ENCODE peak calls at places on chromosome 15, in four cellular contexts. Z, H, Y and S are unnamed samples.

GRCh38 chr15:59722032-59722431 is 32.9 kb upstream of the BNIP2 start:
- DNase-seq in Z (no peak), H (no peak), Y (no peak), S (no peak)

GRCh38 chr15:94027571-94027970 is 203.8 kb upstream of the MCTP2 start:
- DNase-seq in Z (no peak), H (no peak), Y (no peak), S (no peak)

GRCh38 chr15:41104234-41104633 is 11.8 kb downstream of the INO80 start:
- DNase-seq in Z (no peak), H (no peak), Y (no peak), S (no peak)

GRCh38 chr15:70196314-70197291 is 98.9 kb upstream of the TLE3 start:
- DNase-seq in Z (peak; percentile 73), H (no peak), Y (peak; percentile 95), S (peak; percentile 63)

GRCh38 chr15:59491062-59491461 is 53.1 kb downstream of the FAM81A start:
- DNase-seq in Z (no peak), H (no peak), Y (no peak), S (no peak)

GRCh38 chr15:91572110-91572509 is 281.4 kb upstream of the SLCO3A1 start:
- DNase-seq in Z (no peak), H (no peak), Y (no peak), S (no peak)

GRCh38 chr15:35362195-35362829 is 183.7 kb downstream of the DPH6 start:
- DNase-seq in Z (no peak), H (no peak), Y (no peak), S (no peak)

GRCh38 chr15:98322551-98322950 is 325.8 kb upstream of the IGF1R start:
- DNase-seq in Z (no peak), H (no peak), Y (no peak), S (no peak)

GRCh38 chr15:65304393-65305143 is at the start of gene RNU5B-1:
- DNase-seq in Z (peak; percentile 88), H (peak; percentile 87), Y (peak; percentile 93), S (peak; percentile 68)

GRCh38 chr15:66047321-66048024 is 178.2 kb downstream of the RAB11A start:
- DNase-seq in Z (no peak), H (no peak), Y (no peak), S (no peak)

GRCh38 chr15:38455096-38455495 is 1.2 kb downstream of the FAM98B start:
- DNase-seq in Z (no peak), H (no peak), Y (no peak), S (no peak)

GRCh38 chr15:88018865-88019626 is 237.5 kb downstream of the NTRK3 start:
- DNase-seq in Z (no peak), H (no peak), Y (no peak), S (no peak)

GRCh38 chr15:80450811-80451321 is 46.7 kb downstream of the ARNT2 start:
- DNase-seq in Z (no peak), H (no peak), Y (peak; percentile 84), S (no peak)

GRCh38 chr15:86273309-86273708 is 193.6 kb downstream of the AGBL1 start:
- DNase-seq in Z (no peak), H (no peak), Y (no peak), S (no peak)

GRCh38 chr15:40047413-40048154 is 8.6 kb upstream of the SRP14 start:
- DNase-seq in Z (no peak), H (peak; percentile 60), Y (peak; percentile 55), S (peak; percentile 63)

GRCh38 chr15:63554337-63554927 is 42.8 kb upstream of the FBXL22 start:
- DNase-seq in Z (no peak), H (no peak), Y (no peak), S (no peak)

GRCh38 chr15:45186771-45187577 is 792 bp downstream of the SHF start:
- DNase-seq in Z (peak; percentile 83), H (no peak), Y (peak; percentile 75), S (no peak)

GRCh38 chr15:90594297-90594696 is 64.6 kb downstream of the CRTC3 start:
- DNase-seq in Z (peak; percentile 92), H (peak; percentile 76), Y (peak; percentile 54), S (peak; percentile 95)

GRCh38 chr15:31374986-31375385 is 48.4 kb downstream of the KLF13 start:
- DNase-seq in Z (no peak), H (no peak), Y (no peak), S (no peak)

GRCh38 chr15:98650871-98651481 is 2.6 kb downstream of the IGF1R start:
- DNase-seq in Z (no peak), H (peak; percentile 54), Y (peak; percentile 59), S (no peak)

GRCh38 chr15:71207141-71207540 is 91.9 kb downstream of the THSD4 start:
- DNase-seq in Z (no peak), H (no peak), Y (no peak), S (no peak)

GRCh38 chr15:39242345-39242744 is 338.5 kb upstream of the THBS1 start:
- DNase-seq in Z (no peak), H (no peak), Y (no peak), S (peak; percentile 22)

GRCh38 chr15:78207641-78208340 is 26.6 kb downstream of the ACSBG1 start:
- DNase-seq in Z (no peak), H (peak; percentile 11), Y (no peak), S (no peak)

GRCh38 chr15:58478579-58478978 is 46.8 kb downstream of the LIPC start:
- DNase-seq in Z (no peak), H (no peak), Y (no peak), S (no peak)

GRCh38 chr15:65171428-65171827 is 13.7 kb downstream of the CLPX start:
- DNase-seq in Z (no peak), H (no peak), Y (no peak), S (no peak)

GRCh38 chr15:76342382-76343201 is 6.0 kb downstream of the ISL2 start:
- DNase-seq in Z (no peak), H (no peak), Y (peak; percentile 84), S (no peak)
- H3K4me3 ChIP-seq in Z (no peak overlapping the region), H (peak overlapping the region; percentile 41), Y (no peak overlapping the region), S (peak overlapping the region; percentile 1)

DNA sequence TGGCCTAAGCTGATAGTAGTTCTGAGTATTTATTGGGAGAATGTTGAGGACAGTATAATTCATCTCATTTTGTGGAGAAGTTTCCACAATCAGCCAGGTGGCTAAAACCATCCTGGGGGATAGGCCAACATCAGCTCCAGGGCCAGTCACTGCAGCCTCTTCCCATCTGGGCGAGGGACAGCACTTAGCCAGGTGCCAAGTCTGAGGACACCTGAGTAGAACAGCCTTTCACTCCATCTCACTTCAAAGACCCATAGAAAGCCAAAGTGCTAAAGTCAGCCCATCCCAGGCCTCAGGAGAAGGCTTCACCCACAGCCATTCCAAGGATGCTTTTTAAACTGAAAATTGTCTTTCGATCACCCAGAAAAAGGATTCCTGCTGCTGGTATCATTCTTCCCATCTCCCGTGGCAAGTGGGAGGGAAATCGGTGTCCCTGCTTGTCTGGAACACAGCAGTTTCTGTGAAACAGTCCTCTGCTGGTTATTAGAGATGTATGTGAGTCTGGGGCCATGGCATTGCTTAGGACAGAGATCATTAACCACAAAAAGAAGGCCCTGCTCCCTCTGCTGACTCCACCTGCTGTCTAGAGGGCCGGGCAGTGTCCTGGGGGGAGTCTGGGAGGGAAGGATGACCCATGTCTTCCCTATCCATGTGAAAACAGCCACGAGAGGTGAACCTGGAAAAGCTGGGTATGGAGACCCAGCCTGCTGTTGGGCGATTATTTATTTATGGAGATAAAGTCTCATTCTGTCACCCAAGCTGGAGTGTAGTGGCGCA is 9.6 kb downstream of the CALML4 start:
- DNase-seq in Z (no peak), H (no peak), Y (peak; percentile 31), S (no peak)
- H3K27ac ChIP-seq in Z (no peak overlapping the region), H (no peak overlapping the region), Y (no peak overlapping the region), S (no peak overlapping the region)

GRCh38 chr15:67085237-67085817 is 19.9 kb downstream of the SMAD3 start:
- DNase-seq in Z (peak; percentile 40), H (no peak), Y (no peak), S (no peak)

GRCh38 chr15:67084561-67084960 is 19.2 kb downstream of the SMAD3 start:
- DNase-seq in Z (no peak), H (no peak), Y (no peak), S (no peak)

GRCh38 chr15:67085818-67086649 is 20.6 kb downstream of the SMAD3 start:
- DNase-seq in Z (peak; percentile 44), H (no peak), Y (peak; percentile 72), S (no peak)

GRCh38 chr15:67087507-67088172 is 22.2 kb downstream of the SMAD3 start:
- DNase-seq in Z (peak; percentile 9), H (no peak), Y (no peak), S (no peak)

GRCh38 chr15:67086650-67086941 is 21.2 kb downstream of the SMAD3 start:
- DNase-seq in Z (no peak), H (no peak), Y (no peak), S (no peak)
- H3K4me3 ChIP-seq in Z (no peak overlapping the region), H (no peak overlapping the region), Y (peak overlapping the region; percentile 48), S (no peak overlapping the region)

DNA sequence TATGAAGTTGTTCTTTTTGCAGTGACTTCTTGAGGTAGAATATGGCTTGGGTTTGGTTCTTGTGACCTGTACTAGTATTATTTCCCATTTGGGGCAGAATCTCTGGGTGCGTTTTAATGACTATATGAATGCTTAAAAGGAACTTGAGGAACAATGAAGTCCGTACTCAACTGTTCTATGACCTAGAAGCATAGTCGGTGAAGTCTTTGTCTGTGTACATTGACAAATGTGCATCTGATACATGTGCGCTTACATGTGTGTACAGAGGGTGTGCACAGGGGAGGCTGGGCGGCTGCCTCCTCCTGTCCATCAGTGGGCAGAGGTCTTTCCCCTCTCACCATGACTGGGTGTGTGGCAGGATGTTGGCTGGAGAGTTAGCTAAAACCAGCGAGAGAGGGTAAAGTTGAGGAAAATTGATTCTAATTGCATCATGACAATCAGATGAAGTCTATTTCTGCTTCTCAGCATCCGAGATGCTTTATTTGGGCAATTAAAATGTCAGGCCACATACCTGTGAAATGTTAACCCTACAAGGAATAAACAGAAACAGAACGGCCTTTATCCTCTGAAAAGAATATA is 1.0 kb upstream of the NR2F2 start:
- DNase-seq in Z (no peak), H (no peak), Y (no peak), S (no peak)
- H3K27ac ChIP-seq in Z (no peak overlapping the region), H (peak overlapping the region; percentile 94), Y (no peak overlapping the region), S (peak overlapping the region; percentile 100)

GRCh38 chr15:75228787-75229186 is 27.1 kb downstream of the C15orf39 start:
- DNase-seq in Z (peak; percentile 67), H (no peak), Y (no peak), S (no peak)
- H3K4me3 ChIP-seq in Z (no peak overlapping the region), H (no peak overlapping the region), Y (no peak overlapping the region), S (no peak overlapping the region)